ENCODE peak calls at places on chromosomes 3 and 15, in eight cellular contexts. One of them, this sample, is unnamed.

GRCh38 chr15:50257206-50257735 is 8.3 kb downstream of the HDC start:
- DNase-seq in uterus: no peak
- DNase-seq in IMR-90: no peak
- DNase-seq in Peyer's patch: no peak
- DNase-seq in heart left ventricle: no peak
- DNase-seq in HepG2: no peak
- DNase-seq in stomach: no peak
- DNase-seq in A549: no peak
- DNase-seq in this sample: no peak

GRCh38 chr3:101902041-101902440 is 52.7 kb downstream of the NFKBIZ start:
- DNase-seq in stomach: no peak
- DNase-seq in Peyer's patch: no peak
- DNase-seq in IMR-90: peak
- DNase-seq in A549: peak
- DNase-seq in heart left ventricle: no peak
- DNase-seq in HepG2: no peak
- DNase-seq in uterus: no peak
- DNase-seq in this sample: no peak

GRCh38 chr3:67090472-67090871 is 92.4 kb downstream of the KBTBD8 start:
- DNase-seq in IMR-90: peak
- DNase-seq in A549: no peak
- DNase-seq in stomach: no peak
- DNase-seq in heart left ventricle: no peak
- DNase-seq in uterus: no peak
- DNase-seq in Peyer's patch: no peak
- DNase-seq in HepG2: no peak
- DNase-seq in this sample: no peak

GRCh38 chr15:52780172-52780980 is 9.8 kb downstream of the ONECUT1 start:
- DNase-seq in IMR-90: peak
- DNase-seq in HepG2: peak
- DNase-seq in Peyer's patch: peak
- DNase-seq in uterus: peak
- DNase-seq in heart left ventricle: peak
- DNase-seq in stomach: peak
- DNase-seq in A549: peak
- DNase-seq in this sample: peak

GRCh38 chr3:71545330-71545729 is 38.2 kb downstream of the FOXP1 start:
- DNase-seq in IMR-90: peak
- DNase-seq in A549: no peak
- DNase-seq in Peyer's patch: no peak
- DNase-seq in uterus: no peak
- DNase-seq in heart left ventricle: no peak
- DNase-seq in HepG2: peak
- DNase-seq in stomach: no peak
- DNase-seq in this sample: no peak

GRCh38 chr3:114427407-114428172 is 133.8 kb downstream of the TIGIT start:
- DNase-seq in heart left ventricle: no peak
- DNase-seq in Peyer's patch: no peak
- DNase-seq in uterus: no peak
- DNase-seq in A549: no peak
- DNase-seq in IMR-90: no peak
- DNase-seq in HepG2: no peak
- DNase-seq in stomach: no peak
- DNase-seq in this sample: no peak

GRCh38 chr3:39260957-39261356 is 18.9 kb downstream of the CX3CR1 start:
- DNase-seq in HepG2: peak
- DNase-seq in A549: peak
- DNase-seq in stomach: peak
- DNase-seq in Peyer's patch: peak
- DNase-seq in heart left ventricle: peak
- DNase-seq in IMR-90: peak
- DNase-seq in uterus: peak
- DNase-seq in this sample: peak

GRCh38 chr3:181316481-181316880 is 326.9 kb upstream of the DNAJC19 start:
- DNase-seq in uterus: no peak
- DNase-seq in IMR-90: peak
- DNase-seq in Peyer's patch: no peak
- DNase-seq in A549: no peak
- DNase-seq in HepG2: no peak
- DNase-seq in heart left ventricle: no peak
- DNase-seq in stomach: no peak
- DNase-seq in this sample: no peak

GRCh38 chr15:44147636-44148035 is 47.4 kb downstream of the FRMD5 start:
- DNase-seq in Peyer's patch: no peak
- DNase-seq in uterus: no peak
- DNase-seq in HepG2: no peak
- DNase-seq in IMR-90: no peak
- DNase-seq in heart left ventricle: no peak
- DNase-seq in A549: no peak
- DNase-seq in stomach: no peak
- DNase-seq in this sample: no peak

GRCh38 chr3:189365609-189366564 is 194.1 kb downstream of the TPRG1 start:
- DNase-seq in A549: no peak
- DNase-seq in IMR-90: no peak
- DNase-seq in heart left ventricle: no peak
- DNase-seq in stomach: no peak
- DNase-seq in uterus: no peak
- DNase-seq in HepG2: no peak
- DNase-seq in Peyer's patch: no peak
- DNase-seq in this sample: no peak

DNA sequence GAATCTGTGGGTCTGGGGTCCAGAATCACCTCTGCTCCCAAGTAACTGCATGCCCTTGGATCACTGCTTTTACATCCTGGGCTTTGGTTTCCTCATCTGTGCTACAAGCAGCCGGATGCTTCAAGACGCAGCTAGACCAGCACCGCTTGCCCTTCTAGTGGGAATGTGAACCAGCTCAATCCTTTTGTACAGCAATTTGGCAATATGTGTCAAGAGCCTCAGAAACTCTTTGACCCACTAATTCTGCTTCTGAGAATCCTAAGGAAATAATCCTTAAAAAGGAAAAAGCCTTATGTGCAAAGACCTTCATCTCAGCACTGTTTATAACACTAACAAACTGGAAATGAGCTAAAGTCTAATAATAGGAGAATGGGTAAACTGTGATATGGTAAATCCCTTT is 48.7 kb downstream of the ADCY5 start:
- DNase-seq in HepG2: no peak
- DNase-seq in A549: no peak
- DNase-seq in IMR-90: no peak
- DNase-seq in uterus: no peak
- DNase-seq in Peyer's patch: no peak
- DNase-seq in heart left ventricle: no peak
- DNase-seq in stomach: no peak
- DNase-seq in this sample: no peak
- TF ChIP-seq CTCF in HepG2: no peak
- TF ChIP-seq CTCF in A549: no peak
- TF ChIP-seq CTCF in IMR-90: no peak
- TF ChIP-seq CTCF in uterus: no peak
- TF ChIP-seq CTCF in Peyer's patch: no peak
- TF ChIP-seq CTCF in heart left ventricle: no peak
- TF ChIP-seq CTCF in stomach: no peak
- TF ChIP-seq CTCF in this sample: no peak

DNA sequence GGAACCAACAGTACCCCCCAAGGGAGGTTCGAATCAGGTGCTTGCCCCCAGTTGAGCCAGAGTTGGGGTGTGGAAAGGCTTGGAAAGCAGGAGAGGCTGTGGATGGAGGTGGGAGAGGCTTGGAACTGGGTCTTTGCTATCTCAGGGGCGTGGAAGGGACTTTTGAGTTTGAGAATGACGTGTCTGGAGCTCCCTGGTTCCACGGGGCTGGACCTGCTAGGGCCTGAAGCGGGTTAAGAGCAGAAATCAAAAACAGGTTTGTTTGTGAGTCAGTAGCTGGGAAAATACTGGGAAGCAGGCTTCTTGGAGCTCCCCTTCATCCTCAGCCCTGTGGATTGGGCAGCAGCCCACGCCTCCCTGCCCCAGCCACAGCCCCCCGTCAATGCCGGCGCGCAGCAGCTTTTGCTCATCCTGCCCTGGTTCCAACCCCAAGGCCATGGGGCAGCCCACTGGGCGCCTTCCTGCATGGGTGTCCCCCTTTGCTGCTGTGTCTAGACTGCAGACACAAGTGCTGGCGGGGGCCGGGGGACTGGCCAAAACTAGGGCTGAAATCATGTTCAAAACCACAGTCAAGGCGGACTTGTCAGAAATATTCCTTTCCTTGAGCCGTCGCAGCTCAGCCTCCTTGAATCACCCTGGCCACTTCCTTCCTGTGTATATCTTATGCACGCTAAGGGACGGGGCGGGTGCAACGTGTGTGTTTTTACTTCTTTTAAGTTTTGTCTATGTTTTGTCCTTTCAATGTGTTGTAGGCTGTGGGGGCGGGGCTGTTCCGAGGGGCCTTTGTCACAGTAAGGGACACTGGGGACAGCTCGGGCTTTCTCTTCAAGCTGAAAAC is 108.0 kb downstream of the KLF13 start:
- DNase-seq in uterus: no peak
- DNase-seq in IMR-90: peak
- DNase-seq in heart left ventricle: peak
- DNase-seq in stomach: peak
- DNase-seq in Peyer's patch: peak
- DNase-seq in HepG2: no peak
- DNase-seq in A549: no peak
- DNase-seq in this sample: peak
- TF ChIP-seq POLR2A in uterus: no peak
- TF ChIP-seq POLR2A in IMR-90: no peak
- TF ChIP-seq POLR2A in heart left ventricle: no peak
- TF ChIP-seq POLR2A in stomach: no peak
- TF ChIP-seq POLR2A in Peyer's patch: no peak
- TF ChIP-seq POLR2A in HepG2: no peak
- TF ChIP-seq POLR2A in A549: no peak
- TF ChIP-seq POLR2A in this sample: no peak

GRCh38 chr15:74127954-74128784 is 2.2 kb upstream of the ISLR2 start:
- DNase-seq in HepG2: no peak
- DNase-seq in A549: no peak
- DNase-seq in stomach: no peak
- DNase-seq in heart left ventricle: no peak
- DNase-seq in IMR-90: no peak
- DNase-seq in uterus: no peak
- DNase-seq in Peyer's patch: peak
- DNase-seq in this sample: no peak
- H3K27ac ChIP-seq in HepG2: no peak
- H3K27ac ChIP-seq in A549: peak
- H3K27ac ChIP-seq in stomach: no peak
- H3K27ac ChIP-seq in heart left ventricle: peak
- H3K27ac ChIP-seq in IMR-90: no peak
- H3K27ac ChIP-seq in uterus: no peak
- H3K27ac ChIP-seq in Peyer's patch: no peak
- H3K27ac ChIP-seq in this sample: no peak

GRCh38 chr3:124033360-124034015 is 41.6 kb upstream of the ROPN1 start:
- DNase-seq in heart left ventricle: peak
- DNase-seq in uterus: peak
- DNase-seq in stomach: no peak
- DNase-seq in HepG2: no peak
- DNase-seq in Peyer's patch: no peak
- DNase-seq in IMR-90: no peak
- DNase-seq in A549: peak
- DNase-seq in this sample: peak

GRCh38 chr3:124034016-124034808 is 42.3 kb upstream of the ROPN1 start:
- DNase-seq in Peyer's patch: no peak
- DNase-seq in IMR-90: no peak
- DNase-seq in HepG2: no peak
- DNase-seq in stomach: no peak
- DNase-seq in uterus: peak
- DNase-seq in A549: no peak
- DNase-seq in heart left ventricle: peak
- DNase-seq in this sample: peak

GRCh38 chr3:124032351-124032880 is 40.5 kb upstream of the ROPN1 start:
- DNase-seq in stomach: no peak
- DNase-seq in HepG2: no peak
- DNase-seq in uterus: peak
- DNase-seq in IMR-90: no peak
- DNase-seq in Peyer's patch: no peak
- DNase-seq in A549: peak
- DNase-seq in heart left ventricle: peak
- DNase-seq in this sample: no peak

GRCh38 chr3:124034809-124035152 is 42.9 kb upstream of the ROPN1 start:
- DNase-seq in stomach: no peak
- DNase-seq in HepG2: no peak
- DNase-seq in Peyer's patch: no peak
- DNase-seq in uterus: no peak
- DNase-seq in A549: no peak
- DNase-seq in heart left ventricle: no peak
- DNase-seq in IMR-90: no peak
- DNase-seq in this sample: no peak

GRCh38 chr3:124032881-124033359 is 41.0 kb upstream of the ROPN1 start:
- DNase-seq in heart left ventricle: peak
- DNase-seq in HepG2: peak
- DNase-seq in uterus: peak
- DNase-seq in Peyer's patch: peak
- DNase-seq in IMR-90: peak
- DNase-seq in A549: peak
- DNase-seq in stomach: peak
- DNase-seq in this sample: peak
- TF ChIP-seq CTCF in heart left ventricle: peak
- TF ChIP-seq CTCF in HepG2: peak
- TF ChIP-seq CTCF in uterus: peak
- TF ChIP-seq CTCF in Peyer's patch: peak
- TF ChIP-seq CTCF in IMR-90: peak
- TF ChIP-seq CTCF in A549: peak
- TF ChIP-seq CTCF in stomach: peak
- TF ChIP-seq CTCF in this sample: peak

GRCh38 chr3:26281284-26281977 is 341.1 kb upstream of the LRRC3B start:
- DNase-seq in heart left ventricle: no peak
- DNase-seq in A549: no peak
- DNase-seq in uterus: no peak
- DNase-seq in stomach: no peak
- DNase-seq in HepG2: no peak
- DNase-seq in IMR-90: no peak
- DNase-seq in Peyer's patch: no peak
- DNase-seq in this sample: peak

GRCh38 chr3:26279091-26279490 is 343.5 kb upstream of the LRRC3B start:
- DNase-seq in IMR-90: no peak
- DNase-seq in stomach: no peak
- DNase-seq in A549: no peak
- DNase-seq in HepG2: no peak
- DNase-seq in Peyer's patch: no peak
- DNase-seq in uterus: no peak
- DNase-seq in heart left ventricle: no peak
- DNase-seq in this sample: no peak

GRCh38 chr3:26280517-26280916 is 342.1 kb upstream of the LRRC3B start:
- DNase-seq in stomach: no peak
- DNase-seq in Peyer's patch: no peak
- DNase-seq in A549: no peak
- DNase-seq in heart left ventricle: no peak
- DNase-seq in uterus: no peak
- DNase-seq in HepG2: no peak
- DNase-seq in IMR-90: no peak
- DNase-seq in this sample: no peak
- TF ChIP-seq POLR2A in stomach: no peak
- TF ChIP-seq POLR2A in Peyer's patch: no peak
- TF ChIP-seq POLR2A in A549: no peak
- TF ChIP-seq POLR2A in heart left ventricle: no peak
- TF ChIP-seq POLR2A in uterus: no peak
- TF ChIP-seq POLR2A in HepG2: no peak
- TF ChIP-seq POLR2A in IMR-90: no peak
- TF ChIP-seq POLR2A in this sample: no peak

GRCh38 chr3:138078096-138078495 is 37.3 kb downstream of the DZIP1L start:
- DNase-seq in A549: no peak
- DNase-seq in Peyer's patch: no peak
- DNase-seq in uterus: no peak
- DNase-seq in HepG2: no peak
- DNase-seq in stomach: no peak
- DNase-seq in heart left ventricle: no peak
- DNase-seq in IMR-90: peak
- DNase-seq in this sample: no peak
- H3K27ac ChIP-seq in A549: peak
- H3K27ac ChIP-seq in Peyer's patch: no peak
- H3K27ac ChIP-seq in uterus: no peak
- H3K27ac ChIP-seq in HepG2: no peak
- H3K27ac ChIP-seq in stomach: no peak
- H3K27ac ChIP-seq in heart left ventricle: no peak
- H3K27ac ChIP-seq in IMR-90: peak
- H3K27ac ChIP-seq in this sample: no peak